ENCODE peak calls at places on chromosomes 12 and 14, in six cellular contexts. W is trophoblast cell, X is H1, A is neuronal stem cell, B is mesenchymal stem cell, M is H9. U is an unnamed sample.
A peak's percentile ranks its signal among the peaks of the same experiment; 100 is the strongest.

GRCh38 chr14:75522224-75522764 is at the start of gene BATF:
- DNase-seq in W (peak; percentile 51), X (no peak), A (no peak), B (no peak), M (no peak), U (no peak)

GRCh38 chr14:97177635-97178034 is 380.5 kb downstream of the VRK1 start:
- DNase-seq in W (no peak), X (no peak), A (no peak), B (no peak), M (no peak), U (no peak)

GRCh38 chr12:57135939-57136338 is 7.7 kb downstream of the LRP1 start:
- DNase-seq in W (no peak), X (no peak), A (no peak), B (peak; percentile 39), M (peak; percentile 49), U (peak; percentile 52)

GRCh38 chr12:92927436-92928116 is 1.5 kb downstream of the EEA1 start:
- DNase-seq in W (peak; percentile 63), X (no peak), A (no peak), B (peak; percentile 76), M (no peak), U (peak; percentile 77)

GRCh38 chr12:104011265-104011664 is 38.7 kb downstream of the GLT8D2 start:
- DNase-seq in W (no peak), X (no peak), A (no peak), B (peak; percentile 82), M (no peak), U (peak; percentile 96)

GRCh38 chr12:69007858-69008314 is 74.9 kb upstream of the CPM start:
- DNase-seq in W (peak; percentile 80), X (no peak), A (peak; percentile 47), B (no peak), M (no peak), U (no peak)

GRCh38 chr12:129202109-129202814 is 349.0 kb downstream of the GLT1D1 start:
- DNase-seq in W (peak; percentile 18), X (no peak), A (no peak), B (no peak), M (no peak), U (no peak)

GRCh38 chr12:93005928-93006654 is 77.0 kb upstream of the EEA1 start:
- DNase-seq in W (no peak), X (no peak), A (no peak), B (no peak), M (no peak), U (no peak)

GRCh38 chr14:103887557-103888115 is 40.3 kb upstream of the PPP1R13B start:
- DNase-seq in W (no peak), X (no peak), A (no peak), B (no peak), M (no peak), U (no peak)

GRCh38 chr12:67067453-67068203 is 201.5 kb upstream of the CAND1 start:
- DNase-seq in W (no peak), X (no peak), A (no peak), B (no peak), M (peak; percentile 38), U (no peak)

GRCh38 chr14:98323850-98324249 is 948.1 kb downstream of the BCL11B start:
- DNase-seq in W (no peak), X (no peak), A (no peak), B (no peak), M (no peak), U (no peak)

GRCh38 chr12:90044069-90044468 is 335.4 kb upstream of the ATP2B1 start:
- DNase-seq in W (peak; percentile 72), X (no peak), A (no peak), B (no peak), M (no peak), U (no peak)

GRCh38 chr14:33943081-33943480 is 7.8 kb downstream of the EGLN3 start:
- DNase-seq in W (no peak), X (no peak), A (no peak), B (no peak), M (no peak), U (no peak)

GRCh38 chr14:68716698-68717097 is 76.2 kb downstream of the ZFP36L1 start:
- DNase-seq in W (peak; percentile 76), X (no peak), A (no peak), B (no peak), M (no peak), U (no peak)

GRCh38 chr12:47949441-47950341 is 13.7 kb upstream of the TMEM106C start:
- DNase-seq in W (peak; percentile 87), X (peak; percentile 61), A (peak; percentile 76), B (peak; percentile 84), M (peak; percentile 91), U (peak; percentile 72)

GRCh38 chr14:65941091-65941490 is 528.6 kb downstream of the FUT8 start:
- DNase-seq in W (peak; percentile 70), X (no peak), A (no peak), B (no peak), M (no peak), U (no peak)

GRCh38 chr14:102900631-102901571 is 21.6 kb upstream of the AMN start:
- DNase-seq in W (no peak), X (no peak), A (no peak), B (no peak), M (no peak), U (no peak)

GRCh38 chr12:19925881-19926665 is 442.3 kb upstream of the PDE3A start:
- DNase-seq in W (no peak), X (no peak), A (no peak), B (no peak), M (no peak), U (no peak)

GRCh38 chr12:19927661-19928060 is 440.7 kb upstream of the PDE3A start:
- DNase-seq in W (no peak), X (no peak), A (no peak), B (no peak), M (no peak), U (no peak)

GRCh38 chr12:19916982-19917381 is 451.4 kb upstream of the PDE3A start:
- DNase-seq in W (no peak), X (no peak), A (no peak), B (no peak), M (no peak), U (no peak)

DNA sequence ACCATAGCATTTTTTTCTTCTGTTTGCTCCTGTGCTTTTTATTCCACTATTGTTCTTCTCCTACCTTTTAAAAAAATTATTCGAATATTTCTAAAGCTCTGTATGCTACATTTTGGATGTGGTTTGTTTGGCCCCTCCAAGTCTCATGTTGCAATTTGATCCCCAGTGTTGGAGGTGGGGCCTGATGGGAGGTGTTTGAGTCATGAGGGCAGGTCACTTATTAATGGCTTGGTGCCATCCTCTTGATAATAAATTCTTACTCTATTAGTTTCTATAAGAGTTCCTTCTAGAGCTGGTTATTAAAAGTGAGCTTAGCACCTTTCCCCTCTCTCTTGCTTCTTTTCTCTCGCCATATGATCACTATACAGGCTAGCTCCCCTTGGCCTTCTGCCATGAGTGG is 445.6 kb upstream of the PDE3A start:
- DNase-seq in W (no peak), X (no peak), A (no peak), B (no peak), M (no peak), U (no peak)
- H3K27me3 ChIP-seq in W (no peaks in the 10 kb centered on the region), X (no peaks in the 10 kb centered on the region), A (no peaks in the 10 kb centered on the region), B (no peaks in the 10 kb centered on the region), M (no peaks in the 10 kb centered on the region), U (no peaks in the 10 kb centered on the region)

GRCh38 chr12:106741247-106741646 is 33.2 kb upstream of the RIC8B start:
- DNase-seq in W (peak; percentile 62), X (no peak), A (no peak), B (no peak), M (no peak), U (no peak)

GRCh38 chr12:106743270-106743988 is 31.1 kb upstream of the RIC8B start:
- DNase-seq in W (no peak), X (no peak), A (peak; percentile 26), B (no peak), M (no peak), U (no peak)

GRCh38 chr12:106740813-106741212 is 33.7 kb upstream of the RIC8B start:
- DNase-seq in W (no peak), X (no peak), A (no peak), B (no peak), M (no peak), U (no peak)

GRCh38 chr12:106739318-106739717 is 35.2 kb upstream of the RIC8B start:
- DNase-seq in W (peak; percentile 58), X (no peak), A (no peak), B (no peak), M (no peak), U (no peak)

DNA sequence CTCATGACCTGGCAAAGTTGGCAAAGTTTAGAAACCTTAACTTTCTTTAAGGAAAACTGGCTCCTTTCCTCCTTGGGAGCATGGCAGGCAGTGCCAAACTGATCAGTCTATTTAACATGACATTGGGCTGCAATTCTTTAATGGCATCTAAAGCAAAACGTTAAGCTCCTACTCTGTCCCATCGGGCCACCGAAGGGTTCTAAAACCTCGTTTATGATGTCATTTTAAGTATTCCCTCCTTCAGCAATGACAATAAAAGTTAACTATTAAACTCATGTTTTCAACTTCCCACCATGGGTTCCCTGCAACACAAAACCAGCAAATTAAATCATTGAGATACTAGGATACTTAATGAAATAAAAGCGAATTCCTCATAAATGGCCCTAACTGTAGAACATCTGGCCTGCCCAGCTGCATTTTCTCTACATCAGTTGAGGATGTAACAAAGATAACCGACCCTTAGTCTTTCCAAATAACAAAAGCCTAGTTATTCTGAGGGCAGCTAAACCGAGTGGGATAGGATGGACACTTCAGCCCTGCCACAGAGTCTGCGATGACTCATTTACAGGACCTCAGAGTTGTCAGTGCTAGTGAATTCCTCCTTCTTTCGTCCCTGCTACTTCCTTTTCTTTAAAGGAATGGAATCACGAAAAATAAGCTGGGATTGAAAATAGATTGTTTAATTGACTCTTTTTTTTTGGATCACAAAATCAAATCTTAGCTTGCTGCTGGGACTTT is 34.5 kb upstream of the RIC8B start:
- DNase-seq in W (peak; percentile 72), X (no peak), A (no peak), B (peak; percentile 66), M (no peak), U (peak; percentile 35)
- H2BK120ac ChIP-seq in W (no peak overlapping the region), X (no peak overlapping the region), A (no peak overlapping the region), B (no peak overlapping the region), M (no peak overlapping the region), U (no peak overlapping the region)

GRCh38 chr12:127425474-127425873 is 841.5 kb upstream of the TMEM132C start:
- DNase-seq in W (no peak), X (no peak), A (no peak), B (no peak), M (no peak), U (no peak)
- H4K91ac ChIP-seq in W (no peak overlapping the region), X (no peak overlapping the region), A (no peak overlapping the region), B (no peak overlapping the region), M (no peak overlapping the region), U (no peak overlapping the region)

DNA sequence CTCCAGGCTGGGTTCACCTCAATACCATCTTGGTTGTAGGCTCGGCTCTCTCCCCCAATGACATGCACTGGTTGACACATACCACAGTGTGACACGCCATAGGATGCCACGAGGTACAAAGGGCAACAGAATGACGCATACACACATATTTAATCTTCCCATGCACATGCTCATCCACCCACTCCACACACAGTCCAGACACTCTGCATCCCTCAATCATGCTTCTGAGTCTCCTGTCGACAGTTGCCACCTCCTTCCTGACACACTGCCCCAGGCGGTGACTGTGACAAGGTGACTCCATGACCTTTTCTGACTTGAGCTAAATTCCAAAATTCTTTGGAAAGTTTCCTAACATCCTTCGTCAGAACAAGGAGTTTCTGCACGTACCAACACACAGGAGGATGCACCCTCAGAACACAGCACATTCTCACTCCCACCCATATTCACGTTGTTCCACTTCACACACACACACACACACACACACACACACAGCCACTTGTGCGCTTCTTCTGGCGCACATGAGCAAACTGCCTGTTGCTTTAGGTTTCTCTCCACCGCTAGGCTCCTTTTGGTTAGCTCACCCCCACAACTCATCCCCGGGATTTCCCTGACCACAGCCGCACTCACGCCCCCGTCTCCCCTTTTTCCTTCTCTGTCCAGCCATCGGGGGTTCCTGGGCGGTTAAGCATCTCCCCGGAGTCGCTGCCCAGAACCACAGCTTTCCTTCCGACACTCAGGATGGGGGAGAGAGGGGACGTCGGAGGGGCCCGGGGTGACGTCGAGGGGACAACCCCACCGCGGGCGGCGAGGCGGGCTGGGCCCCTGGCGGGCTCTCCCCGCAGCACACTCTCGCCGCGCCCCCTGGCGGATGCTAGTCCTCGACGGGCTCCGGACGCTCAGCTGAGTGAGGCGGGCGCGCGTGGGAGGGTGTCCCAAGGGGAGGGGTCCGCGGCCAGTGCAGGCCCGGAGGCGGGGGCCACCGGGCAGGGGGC is 536 bp upstream of the WNT1 start:
- DNase-seq in W (peak; percentile 94), X (no peak), A (no peak), B (peak; percentile 62), M (peak; percentile 80), U (peak; percentile 80)
- H3K27me3 ChIP-seq in W (peaks cover 81% of the 10 kb centered on the region), X (peaks cover 99% of the 10 kb centered on the region), A (peaks cover 99% of the 10 kb centered on the region), B (peaks cover 97% of the 10 kb centered on the region), M (peaks cover 91% of the 10 kb centered on the region), U (peaks cover 79% of the 10 kb centered on the region)